ENCODE peak calls at places on chromosomes 12 and 14, in five cellular contexts. H, N, Y, V and S are unnamed samples.

GRCh38 chr12:104055686-104056388 is 5.8 kb upstream of the GLT8D2 start:
- DNase-seq in Y (no peak), N (peak), H (no peak), V (no peak), S (peak)

GRCh38 chr12:94078138-94078723 is 70.1 kb upstream of the PLXNC1 start:
- DNase-seq in H (no peak), Y (no peak), V (no peak), N (no peak), S (no peak)

GRCh38 chr14:89432226-89432625 is 15.2 kb upstream of the FOXN3 start:
- DNase-seq in Y (no peak), N (no peak), H (no peak), V (no peak), S (no peak)

GRCh38 chr12:56728139-56728861 is 3.2 kb upstream of the NACA start:
- DNase-seq in V (no peak), Y (no peak), H (no peak), N (no peak), S (no peak)

GRCh38 chr14:103534576-103535061 is 5.6 kb downstream of the TRMT61A start:
- DNase-seq in Y (no peak), V (no peak), N (peak), H (no peak), S (no peak)

GRCh38 chr12:9773216-9773877 is 12.6 kb upstream of the CD69 start:
- DNase-seq in V (no peak), N (no peak), Y (no peak), H (no peak), S (no peak)

GRCh38 chr14:69713127-69713800 is 53.7 kb upstream of the SRSF5 start:
- DNase-seq in N (peak), V (no peak), Y (no peak), H (no peak), S (peak)

GRCh38 chr12:109258201-109258600 is 50.9 kb downstream of the FOXN4 start:
- DNase-seq in H (no peak), V (no peak), N (no peak), Y (no peak), S (no peak)

GRCh38 chr12:46160081-46160980 is 108.5 kb downstream of the SLC38A1 start:
- DNase-seq in Y (no peak), H (no peak), V (no peak), N (no peak), S (peak)